ENCODE peak calls at places on chromosomes 13 and 19, in five cellular contexts. I is heart left ventricle, H is ovary, T is upper lobe of left lung, A is body of pancreas. P is an unnamed sample.

GRCh38 chr19:51821921-51822716 is 27.2 kb downstream of the FPR3 start:
- DNase-seq in I (no peak), H (no peak), T (no peak), A (no peak), P (no peak)

GRCh38 chr13:49627831-49628652 is at the start of gene ARL11:
- DNase-seq in I (peak; percentile 62), H (no peak), T (peak; percentile 89), A (peak; percentile 32), P (no peak)

GRCh38 chr19:17322854-17323253 is 11.8 kb downstream of the ANO8 start:
- DNase-seq in I (no peak), H (no peak), T (no peak), A (no peak), P (no peak)

GRCh38 chr19:35549174-35549788 is 3.9 kb downstream of the TMEM147 start:
- DNase-seq in I (no peak), H (peak; percentile 44), T (peak; percentile 55), A (peak; percentile 70), P (no peak)

GRCh38 chr13:27132538-27132937 is 39.1 kb downstream of the USP12 start:
- DNase-seq in I (no peak), H (no peak), T (no peak), A (no peak), P (no peak)

GRCh38 chr19:33192010-33192409 is 2.1 kb upstream of the LRP3 start:
- DNase-seq in I (peak; percentile 3), H (no peak), T (no peak), A (no peak), P (no peak)

GRCh38 chr19:55699221-55699620 is 24.2 kb downstream of the EPN1 start:
- DNase-seq in I (peak; percentile 18), H (no peak), T (no peak), A (no peak), P (peak; percentile 38)

GRCh38 chr13:29494520-29494919 is 101.0 kb downstream of the SLC7A1 start:
- DNase-seq in I (no peak), H (no peak), T (no peak), A (no peak), P (no peak)

GRCh38 chr19:1651061-1651547 is 1.3 kb downstream of the TCF3 start:
- DNase-seq in I (peak; percentile 23), H (peak; percentile 38), T (no peak), A (no peak), P (no peak)

GRCh38 chr13:100269837-100270236 is 180.9 kb downstream of the PCCA start:
- DNase-seq in I (peak; percentile 73), H (peak; percentile 79), T (peak; percentile 72), A (peak; percentile 60), P (no peak)

GRCh38 chr19:41872775-41873647 is 4.1 kb upstream of the CD79A start:
- DNase-seq in I (peak; percentile 61), H (no peak), T (peak; percentile 86), A (peak; percentile 86), P (no peak)

GRCh38 chr13:29540334-29540733 is 55.2 kb downstream of the SLC7A1 start:
- DNase-seq in I (no peak), H (no peak), T (no peak), A (no peak), P (no peak)

GRCh38 chr13:102597029-102598015 is 536 bp downstream of the TPP2 start:
- DNase-seq in I (peak; percentile 27), H (peak; percentile 63), T (peak; percentile 24), A (peak; percentile 14), P (peak; percentile 80)

GRCh38 chr19:55368701-55369563 is 1.3 kb downstream of the IL11 start:
- DNase-seq in I (peak; percentile 54), H (no peak), T (no peak), A (no peak), P (no peak)

GRCh38 chr19:13074378-13074777 is 28.3 kb downstream of the LYL1 start:
- DNase-seq in I (no peak), H (no peak), T (no peak), A (no peak), P (no peak)

GRCh38 chr19:38224014-38224862 is at the start of gene DPF1:
- DNase-seq in I (peak; percentile 60), H (no peak), T (no peak), A (peak; percentile 53), P (no peak)

GRCh38 chr19:56976995-56977906 is 136.7 kb upstream of the PEG3 start:
- DNase-seq in I (no peak), H (peak; percentile 25), T (no peak), A (no peak), P (no peak)

GRCh38 chr13:46586766-46587509 is 34.0 kb downstream of the LRCH1 start:
- DNase-seq in I (no peak), H (no peak), T (no peak), A (no peak), P (no peak)

GRCh38 chr13:106533101-106533939 is 2.1 kb downstream of the EFNB2 start:
- DNase-seq in I (peak; percentile 83), H (peak; percentile 82), T (peak; percentile 86), A (peak; percentile 90), P (peak; percentile 87)

GRCh38 chr13:76387561-76387960 is 498.6 kb downstream of the KCTD12 start:
- DNase-seq in I (no peak), H (no peak), T (peak; percentile 21), A (no peak), P (no peak)

GRCh38 chr19:38266981-38267597 is 2.7 kb downstream of the SPINT2 start:
- DNase-seq in I (no peak), H (no peak), T (no peak), A (peak; percentile 37), P (no peak)

GRCh38 chr13:23488442-23488841 is 54.9 kb upstream of the SACS start:
- DNase-seq in I (no peak), H (no peak), T (no peak), A (no peak), P (no peak)

GRCh38 chr13:28657784-28658538 is 969 bp upstream of the POMP start:
- DNase-seq in I (no peak), H (no peak), T (no peak), A (no peak), P (no peak)

GRCh38 chr13:49678172-49678914 is 12.9 kb downstream of the EBPL start:
- DNase-seq in I (no peak), H (no peak), T (no peak), A (no peak), P (no peak)

GRCh38 chr13:48037346-48038173 is at the start of gene NUDT15:
- DNase-seq in I (peak; percentile 94), H (peak; percentile 92), T (peak; percentile 94), A (peak; percentile 94), P (peak; percentile 95)

GRCh38 chr19:51320258-51320657 is 8.8 kb downstream of the IGLON5 start:
- DNase-seq in I (no peak), H (peak; percentile 53), T (no peak), A (peak; percentile 18), P (no peak)

GRCh38 chr19:39390759-39391592 is at the start of the genes MED29 and PAF1:
- DNase-seq in I (peak; percentile 98), H (peak; percentile 96), T (peak; percentile 96), A (peak; percentile 96), P (peak; percentile 99)
- TF ChIP-seq CTCF in I (no peak), H (peak; percentile 35), T (peak; percentile 29), A (no peak), P (no peak)

DNA sequence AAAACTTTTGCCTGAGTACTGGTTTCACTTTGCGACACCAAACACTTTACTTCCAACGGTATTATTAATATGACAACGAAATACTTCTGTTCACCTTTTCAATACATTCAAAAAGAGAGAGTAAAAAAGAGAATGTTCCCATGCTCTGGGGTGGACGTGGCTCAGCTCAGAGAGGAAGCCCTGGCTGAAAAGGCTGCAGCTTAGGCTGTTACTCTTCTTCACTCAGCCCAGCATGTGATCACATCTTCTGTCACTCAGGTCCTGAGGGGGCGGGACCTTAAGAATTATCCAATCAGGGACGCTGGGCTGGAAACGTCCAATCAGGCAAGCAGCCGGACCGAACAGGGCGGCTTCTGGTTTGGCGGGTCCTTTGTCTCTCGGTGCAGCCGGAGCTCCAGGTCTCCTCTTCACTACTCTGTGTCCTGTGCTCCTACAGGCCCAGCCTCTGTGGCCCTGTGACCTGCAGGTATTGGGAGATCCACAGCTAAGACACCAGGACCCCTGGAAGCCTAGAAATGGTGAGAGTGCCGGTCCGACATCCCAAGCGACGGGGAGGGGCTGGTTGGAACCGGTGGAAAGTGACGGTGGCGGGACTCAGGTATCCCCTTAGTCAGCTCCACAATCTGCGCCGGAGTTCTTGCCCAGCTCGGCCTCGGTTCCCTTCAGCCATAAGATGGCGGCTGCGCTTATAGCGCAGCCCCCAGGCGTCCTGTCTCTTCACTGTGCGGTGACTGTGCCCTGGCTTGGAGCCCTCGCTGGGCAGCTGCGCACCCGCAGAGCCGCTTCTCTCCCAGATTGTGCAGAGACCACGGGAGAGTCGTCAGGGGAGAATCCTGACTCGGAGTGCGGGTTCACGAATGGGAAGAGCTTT is at the start of gene ZNF93:
- DNase-seq in I (peak; percentile 95), H (peak; percentile 93), T (peak; percentile 97), A (peak; percentile 97), P (peak; percentile 98)
- TF ChIP-seq POLR2A in I (peak; percentile 57), H (peak; percentile 53), T (peak; percentile 59), A (peak; percentile 83), P (no peak)

GRCh38 chr19:8576273-8576993 is 809 bp downstream of the MYO1F start:
- DNase-seq in I (peak; percentile 43), H (no peak), T (peak; percentile 69), A (no peak), P (no peak)

GRCh38 chr19:8577247-8577646 is at the start of gene MYO1F:
- DNase-seq in I (peak; percentile 68), H (no peak), T (peak; percentile 80), A (peak; percentile 24), P (no peak)

GRCh38 chr19:8575467-8575997 is 1.7 kb downstream of the MYO1F start:
- DNase-seq in I (peak; percentile 42), H (no peak), T (peak; percentile 56), A (no peak), P (no peak)

GRCh38 chr19:8578642-8579265 is 1.5 kb upstream of the MYO1F start:
- DNase-seq in I (peak; percentile 68), H (peak; percentile 77), T (peak; percentile 74), A (peak; percentile 81), P (peak; percentile 91)

GRCh38 chr19:8577741-8578140 is 499 bp upstream of the MYO1F start:
- DNase-seq in I (no peak), H (no peak), T (no peak), A (no peak), P (no peak)
- H3K4me1 ChIP-seq in I (peaks cover 11% of the 10 kb centered on the region), H (no peaks in the 10 kb centered on the region), T (peaks cover 38% of the 10 kb centered on the region), A (peaks cover 6% of the 10 kb centered on the region), P (peaks cover 34% of the 10 kb centered on the region)

GRCh38 chr19:11257827-11258380 is 4.4 kb downstream of the DOCK6 start:
- DNase-seq in I (no peak), H (no peak), T (no peak), A (no peak), P (no peak)

GRCh38 chr19:11252665-11253355 is 9.5 kb downstream of the DOCK6 start:
- DNase-seq in I (no peak), H (no peak), T (no peak), A (no peak), P (no peak)

GRCh38 chr19:11251650-11252314 is 10.5 kb downstream of the DOCK6 start:
- DNase-seq in I (no peak), H (no peak), T (no peak), A (no peak), P (no peak)

GRCh38 chr19:11256189-11256588 is 6.1 kb downstream of the DOCK6 start:
- DNase-seq in I (peak; percentile 76), H (peak; percentile 78), T (peak; percentile 30), A (peak; percentile 19), P (no peak)

DNA sequence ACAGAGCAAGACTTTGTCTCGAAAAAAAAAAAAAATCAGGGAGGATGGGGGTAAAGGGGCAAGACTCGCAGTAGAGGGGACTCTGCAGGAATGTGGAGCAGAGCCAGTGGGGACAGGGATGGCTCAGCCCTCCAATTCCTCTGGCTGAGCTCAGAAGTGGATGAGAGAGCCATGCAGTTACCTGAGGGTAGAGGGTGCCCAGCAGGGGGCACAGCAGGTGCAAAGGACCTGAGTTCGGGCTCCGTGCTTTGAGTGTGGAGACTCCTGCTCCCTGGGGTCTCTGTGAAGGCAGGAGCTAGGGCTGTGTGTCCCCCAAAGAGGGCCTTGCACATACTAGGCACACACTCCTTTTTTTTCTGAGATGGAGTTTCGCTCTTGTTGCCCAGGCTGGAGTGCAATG is 7.7 kb downstream of the DOCK6 start:
- DNase-seq in I (no peak), H (no peak), T (no peak), A (no peak), P (no peak)
- TF ChIP-seq CTCF in I (peak; percentile 15), H (no peak), T (no peak), A (no peak), P (no peak)